ENCODE peak calls at places on chromosomes 13 and 19, in eight cellular contexts. J is GM23248; C is PC-3; F is H7; Q is right atrium auricular region; X is heart left ventricle; R is effector memory CD4-positive, alpha-beta T cell; M is cardiac fibroblast. D is an unnamed sample.

GRCh38 chr13:73462241-73462640 is 403.4 kb downstream of the KLF5 start:
- DNase-seq in J (peak), C (no peak), F (no peak), Q (no peak), X (no peak), R (no peak), M (no peak), D (no peak)

GRCh38 chr19:33473644-33474305 is 47.8 kb downstream of the PEPD start:
- DNase-seq in J (peak), C (peak), F (no peak), Q (no peak), X (peak), R (no peak), M (peak), D (peak)

GRCh38 chr19:12838182-12838890 is at the start of gene MAST1:
- DNase-seq in J (peak), C (peak), F (peak), Q (no peak), X (no peak), R (peak), M (peak), D (no peak)

GRCh38 chr13:74246398-74246975 is 112.3 kb upstream of the KLF12 start:
- DNase-seq in J (peak), C (no peak), F (no peak), Q (peak), X (peak), R (no peak), M (peak), D (peak)

GRCh38 chr13:112140366-112140765 is 73.4 kb downstream of the SOX1 start:
- DNase-seq in J (no peak), C (no peak), F (no peak), Q (no peak), X (no peak), R (no peak), M (no peak), D (no peak)

GRCh38 chr13:79530270-79530669 is 49.3 kb downstream of the NDFIP2 start:
- DNase-seq in J (no peak), C (no peak), F (no peak), Q (no peak), X (no peak), R (no peak), M (no peak), D (no peak)

GRCh38 chr13:97435794-97436193 is 1.8 kb downstream of the RAP2A start:
- DNase-seq in J (peak), C (no peak), F (no peak), Q (no peak), X (no peak), R (no peak), M (no peak), D (no peak)

GRCh38 chr19:55014714-55015113 is 23.4 kb downstream of the GP6 start:
- DNase-seq in J (no peak), C (peak), F (no peak), Q (no peak), X (peak), R (no peak), M (no peak), D (no peak)

GRCh38 chr19:15251749-15252397 is 19.6 kb upstream of the EPHX3 start:
- DNase-seq in J (peak), C (peak), F (peak), Q (peak), X (peak), R (no peak), M (peak), D (peak)

GRCh38 chr19:20259615-20260014 is 92.6 kb downstream of the ZNF486 start:
- DNase-seq in J (no peak), C (no peak), F (peak), Q (no peak), X (no peak), R (no peak), M (no peak), D (no peak)

GRCh38 chr13:113666951-113667701 is at the start of gene GRK1:
- DNase-seq in J (no peak), C (no peak), F (peak), Q (no peak), X (peak), R (no peak), M (no peak), D (no peak)

GRCh38 chr13:24265453-24265852 is 43.9 kb upstream of the C1QTNF9 start:
- DNase-seq in J (no peak), C (no peak), F (no peak), Q (peak), X (no peak), R (no peak), M (no peak), D (no peak)
- H3K4me3 ChIP-seq in J (no peak), C (no peak), F (no peak), Q (no peak), X (no peak), R (peak), M (no peak), D (no peak)

DNA sequence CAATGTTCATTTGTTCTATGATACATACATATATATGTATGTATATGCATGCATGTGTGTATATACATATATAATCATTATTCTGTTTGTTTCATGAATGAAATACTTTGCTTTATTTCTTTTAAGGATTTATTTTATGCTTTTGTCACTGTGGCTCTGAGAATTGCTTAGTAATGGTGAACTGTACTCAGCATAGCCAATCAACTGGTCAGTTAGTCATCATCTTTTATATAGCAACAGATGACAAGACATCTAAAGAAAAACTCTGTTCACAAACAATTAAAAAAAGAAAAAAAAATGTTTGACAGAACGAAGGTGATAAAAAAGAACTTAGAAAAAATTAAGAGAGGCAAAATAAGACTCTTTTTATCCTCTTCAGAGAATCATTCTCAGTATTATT is 1440.3 kb downstream of the PCDH9 start:
- DNase-seq in J (peak), C (peak), F (no peak), Q (no peak), X (no peak), R (no peak), M (peak), D (no peak)
- H3K4me3 ChIP-seq in J (no peak), C (no peak), F (no peak), Q (no peak), X (no peak), R (no peak), M (no peak), D (no peak)

DNA sequence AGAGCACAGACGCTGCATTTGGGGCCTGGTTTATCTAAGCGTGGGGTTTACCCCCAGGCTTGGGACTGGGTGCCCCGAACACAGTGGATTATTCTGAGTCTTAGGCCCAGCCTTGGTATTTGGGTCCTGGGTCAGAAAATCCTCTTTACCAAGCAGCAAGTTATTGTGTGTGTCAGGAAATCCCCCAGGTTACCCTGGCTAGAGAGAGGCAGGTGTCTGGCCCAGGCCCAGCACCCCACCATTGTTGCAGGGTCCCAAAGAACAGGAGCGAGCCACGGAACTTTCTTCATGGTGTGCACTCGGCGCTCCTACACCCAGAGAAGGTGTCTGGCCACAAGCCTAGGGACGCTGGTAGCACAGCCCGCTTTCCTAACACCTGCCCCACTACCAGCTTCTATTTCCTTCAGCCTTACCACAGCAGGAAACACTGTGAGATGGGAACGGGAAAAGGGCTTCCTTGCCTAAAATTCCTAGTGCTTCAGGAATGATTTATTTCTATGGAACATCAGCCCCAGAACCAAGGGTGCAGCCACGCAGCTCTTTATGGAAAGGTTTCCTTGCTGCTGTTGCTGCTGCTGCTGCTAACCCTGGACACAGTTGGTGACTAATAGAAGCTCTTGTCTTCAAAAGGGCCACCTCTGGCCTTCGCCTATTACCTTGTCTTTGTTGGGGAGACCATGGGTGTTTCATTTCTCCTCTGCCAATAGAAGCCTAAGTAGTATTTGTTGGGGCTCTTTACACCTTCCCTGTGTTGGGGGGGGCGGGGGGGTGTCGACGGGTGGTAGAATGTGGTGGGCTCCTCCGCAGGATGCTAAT is 7.5 kb upstream of the CDX2 start:
- DNase-seq in J (no peak), C (no peak), F (no peak), Q (no peak), X (no peak), R (no peak), M (no peak), D (no peak)
- H3K4me3 ChIP-seq in J (no peak), C (no peak), F (no peak), Q (no peak), X (no peak), R (no peak), M (no peak), D (no peak)

DNA sequence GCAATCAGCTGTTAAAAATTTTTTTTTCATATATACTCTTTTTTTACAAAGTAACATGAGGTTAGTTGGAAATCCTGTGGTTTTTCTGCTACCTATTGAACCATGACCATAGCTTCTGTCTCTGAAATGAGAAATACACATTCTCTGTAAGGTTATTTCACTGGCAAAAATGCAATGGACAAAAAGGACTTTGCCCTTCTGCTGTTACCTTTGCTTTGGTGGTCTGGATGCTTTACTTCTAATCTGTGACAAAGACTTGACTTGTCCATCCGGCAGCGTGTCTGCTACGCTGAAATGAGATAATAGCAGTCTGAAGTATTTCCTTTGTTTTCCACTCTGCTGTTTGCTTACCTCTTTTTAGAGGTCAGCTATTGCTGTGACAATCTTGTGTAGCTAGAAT is 412.8 kb downstream of the SLITRK6 start:
- DNase-seq in J (no peak), C (no peak), F (no peak), Q (no peak), X (no peak), R (no peak), M (no peak), D (no peak)
- H3K4me3 ChIP-seq in J (no peak), C (no peak), F (no peak), Q (no peak), X (no peak), R (no peak), M (no peak), D (no peak)

GRCh38 chr19:35759697-35760096 is 1.7 kb downstream of the PROSER3 start:
- DNase-seq in J (no peak), C (no peak), F (no peak), Q (no peak), X (no peak), R (no peak), M (no peak), D (no peak)
- H3K4me3 ChIP-seq in J (no peak), C (no peak), F (no peak), Q (no peak), X (no peak), R (no peak), M (no peak), D (no peak)

GRCh38 chr13:68851026-68851425 is 1256.6 kb upstream of the ATXN8OS start:
- DNase-seq in J (no peak), C (peak), F (no peak), Q (no peak), X (no peak), R (no peak), M (no peak), D (no peak)
- H3K4me3 ChIP-seq in J (no peak), C (no peak), F (no peak), Q (no peak), X (no peak), R (no peak), M (no peak), D (no peak)

GRCh38 chr19:42333018-42333417 is 7.6 kb downstream of the MEGF8 start:
- DNase-seq in J (no peak), C (no peak), F (no peak), Q (no peak), X (no peak), R (no peak), M (no peak), D (no peak)
- H3K4me3 ChIP-seq in J (no peak), C (no peak), F (no peak), Q (no peak), X (no peak), R (no peak), M (no peak), D (no peak)

DNA sequence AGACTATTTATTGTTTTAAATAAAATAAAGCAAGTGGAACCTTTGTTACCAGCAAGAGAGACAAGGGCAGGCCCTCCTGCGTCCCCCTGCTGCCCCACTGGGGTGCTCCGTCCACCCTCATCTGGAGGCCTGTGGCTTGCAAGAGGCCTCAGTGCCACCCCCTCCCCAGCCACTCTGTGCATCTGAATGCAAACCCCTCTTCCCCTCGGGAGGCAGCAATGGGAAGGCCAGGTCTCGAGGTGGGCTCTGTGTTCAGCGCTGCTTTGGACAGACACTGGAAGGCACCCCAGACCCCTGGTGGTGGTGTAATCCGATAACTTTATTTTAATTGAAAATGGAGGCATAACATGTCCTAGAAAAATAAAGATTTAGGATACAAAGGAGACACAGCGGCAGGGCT is 4.6 kb downstream of the SIX5 start:
- DNase-seq in J (no peak), C (no peak), F (peak), Q (no peak), X (no peak), R (no peak), M (no peak), D (no peak)
- H3K4me3 ChIP-seq in J (no peak), C (no peak), F (no peak), Q (no peak), X (no peak), R (no peak), M (no peak), D (no peak)

GRCh38 chr13:39602614-39603366 is at the start of gene LHFPL6:
- DNase-seq in J (peak), C (peak), F (peak), Q (peak), X (peak), R (peak), M (peak), D (peak)

GRCh38 chr13:39601636-39602035 is 1.4 kb downstream of the LHFPL6 start:
- DNase-seq in J (no peak), C (no peak), F (no peak), Q (no peak), X (no peak), R (no peak), M (no peak), D (no peak)

GRCh38 chr13:39599842-39600241 is 3.2 kb downstream of the LHFPL6 start:
- DNase-seq in J (peak), C (no peak), F (no peak), Q (no peak), X (no peak), R (no peak), M (peak), D (no peak)

GRCh38 chr13:39602277-39602613 is 748 bp downstream of the LHFPL6 start:
- DNase-seq in J (no peak), C (no peak), F (no peak), Q (no peak), X (no peak), R (no peak), M (no peak), D (no peak)

DNA sequence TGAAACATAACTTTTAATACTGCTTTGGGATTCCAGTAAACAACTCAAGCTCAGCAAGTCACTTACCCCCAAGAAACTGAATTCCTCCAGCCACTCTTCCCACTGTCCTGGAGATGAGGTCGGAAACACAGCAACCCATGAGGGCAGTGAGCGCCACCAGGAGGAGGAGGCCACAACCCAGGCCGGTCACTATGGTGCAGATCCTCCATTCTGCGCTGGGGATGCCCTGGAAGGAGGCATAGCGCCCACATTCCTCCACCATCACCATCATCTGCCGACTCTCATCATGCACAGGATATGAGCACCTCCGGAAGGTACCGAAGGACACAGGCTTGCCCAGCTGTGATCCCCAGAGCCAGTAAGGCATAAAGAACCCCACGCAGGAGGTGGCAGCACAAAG is 2.2 kb downstream of the LHFPL6 start:
- DNase-seq in J (peak), C (no peak), F (peak), Q (peak), X (peak), R (no peak), M (peak), D (no peak)
- H3K4me3 ChIP-seq in J (peak), C (no peak), F (no peak), Q (peak), X (peak), R (no peak), M (peak), D (peak)

GRCh38 chr13:83879431-83880171 is 2.7 kb downstream of the SLITRK1 start:
- DNase-seq in J (peak), C (no peak), F (peak), Q (no peak), X (no peak), R (no peak), M (no peak), D (no peak)
- H3K4me3 ChIP-seq in J (peak), C (no peak), F (peak), Q (no peak), X (no peak), R (no peak), M (peak), D (peak)